ENCODE peak calls at places on chromosomes 13 and 19, in ten cellular contexts. Q, Y, U, V, R, L, A, Z, K and M are unnamed samples. For H3K4me1, the result is how much of the 10 kb centered on the place peaks cover.

GRCh38 chr13:67133476-67133875 is 96.7 kb downstream of the PCDH9 start:
- DNase-seq in Q (no peak), Y (no peak), U (no peak), V (no peak), R (no peak), L (no peak), A (no peak), Z (no peak), K (no peak), M (no peak)

GRCh38 chr19:38470788-38471480 is 37.4 kb downstream of the RYR1 start:
- DNase-seq in Q (no peak), Y (no peak), U (no peak), V (no peak), R (no peak), L (no peak), A (no peak), Z (no peak), K (no peak), M (no peak)

GRCh38 chr13:111322916-111323331 is 2.5 kb downstream of the TEX29 start:
- DNase-seq in Q (peak), Y (no peak), U (no peak), V (no peak), R (no peak), L (no peak), A (no peak), Z (no peak), K (no peak), M (no peak)

GRCh38 chr13:26390203-26390602 is 136.3 kb downstream of the CDK8 start:
- DNase-seq in Q (no peak), Y (no peak), U (no peak), V (no peak), R (no peak), L (no peak), A (no peak), Z (no peak), K (no peak), M (no peak)

GRCh38 chr19:52200044-52200443 is 10.2 kb downstream of the PPP2R1A start:
- DNase-seq in Q (peak), Y (no peak), U (peak), V (no peak), R (no peak), L (no peak), A (peak), Z (no peak), K (peak), M (no peak)

GRCh38 chr19:3080281-3080680 is 13.9 kb upstream of the GNA11 start:
- DNase-seq in Q (peak), Y (no peak), U (no peak), V (no peak), R (no peak), L (no peak), A (no peak), Z (no peak), K (no peak), M (no peak)

GRCh38 chr13:112153364-112153763 is 86.4 kb downstream of the SOX1 start:
- DNase-seq in Q (peak), Y (no peak), U (no peak), V (peak), R (no peak), L (no peak), A (no peak), Z (no peak), K (no peak), M (no peak)

GRCh38 chr13:25980255-25980654 is 71.6 kb downstream of the SHISA2 start:
- DNase-seq in Q (no peak), Y (no peak), U (no peak), V (no peak), R (peak), L (peak), A (no peak), Z (no peak), K (no peak), M (peak)

GRCh38 chr13:24725379-24725778 is 38.6 kb upstream of the RNF17 start:
- DNase-seq in Q (no peak), Y (no peak), U (no peak), V (no peak), R (no peak), L (no peak), A (no peak), Z (no peak), K (no peak), M (no peak)

GRCh38 chr19:56071151-56071550 is 49.9 kb downstream of the ZNF787 start:
- DNase-seq in Q (no peak), Y (no peak), U (no peak), V (no peak), R (no peak), L (no peak), A (no peak), Z (no peak), K (no peak), M (no peak)

GRCh38 chr13:95502216-95502615 is 50.3 kb upstream of the CLDN10 start:
- DNase-seq in Q (no peak), Y (no peak), U (no peak), V (no peak), R (no peak), L (no peak), A (no peak), Z (no peak), K (no peak), M (no peak)

GRCh38 chr13:48636550-48636949 is 17.2 kb upstream of the CYSLTR2 start:
- DNase-seq in Q (no peak), Y (no peak), U (no peak), V (no peak), R (no peak), L (no peak), A (no peak), Z (no peak), K (no peak), M (no peak)

GRCh38 chr19:30402790-30403189 is 30.6 kb downstream of the ZNF536 start:
- DNase-seq in Q (no peak), Y (no peak), U (no peak), V (no peak), R (no peak), L (no peak), A (no peak), Z (no peak), K (no peak), M (no peak)

GRCh38 chr19:40216013-40216776 is 2.0 kb downstream of the TTC9B start:
- DNase-seq in Q (no peak), Y (no peak), U (no peak), V (no peak), R (no peak), L (no peak), A (no peak), Z (no peak), K (no peak), M (no peak)

GRCh38 chr13:35388979-35389378 is 87.5 kb downstream of the MAB21L1 start:
- DNase-seq in Q (no peak), Y (no peak), U (no peak), V (no peak), R (no peak), L (no peak), A (no peak), Z (no peak), K (no peak), M (no peak)

GRCh38 chr13:45242070-45242469 is 41.2 kb upstream of the KCTD4 start:
- DNase-seq in Q (no peak), Y (no peak), U (no peak), V (no peak), R (no peak), L (peak), A (no peak), Z (no peak), K (no peak), M (no peak)

GRCh38 chr13:99312493-99312883 is 5.3 kb upstream of the GPR183 start:
- DNase-seq in Q (peak), Y (no peak), U (peak), V (no peak), R (no peak), L (no peak), A (peak), Z (no peak), K (peak), M (no peak)

GRCh38 chr13:70769771-70770326 is 661.6 kb upstream of the KLHL1 start:
- DNase-seq in Q (no peak), Y (no peak), U (no peak), V (no peak), R (no peak), L (no peak), A (no peak), Z (no peak), K (no peak), M (no peak)

GRCh38 chr19:42196011-42197001 is 21.2 kb downstream of the DEDD2 start:
- DNase-seq in Q (no peak), Y (no peak), U (no peak), V (no peak), R (no peak), L (no peak), A (no peak), Z (no peak), K (no peak), M (no peak)

GRCh38 chr19:40502647-40503046 is 35.8 kb downstream of the SPTBN4 start:
- DNase-seq in Q (no peak), Y (no peak), U (no peak), V (no peak), R (peak), L (no peak), A (no peak), Z (no peak), K (no peak), M (no peak)

GRCh38 chr19:2300533-2300932 is 7.4 kb downstream of the LINGO3 start:
- DNase-seq in Q (no peak), Y (no peak), U (no peak), V (no peak), R (no peak), L (no peak), A (no peak), Z (no peak), K (no peak), M (no peak)

GRCh38 chr13:113502686-113503085 is 12.2 kb upstream of the DCUN1D2 start:
- DNase-seq in Q (no peak), Y (no peak), U (no peak), V (no peak), R (no peak), L (no peak), A (no peak), Z (no peak), K (no peak), M (no peak)

GRCh38 chr13:54742984-54743383 is 1714.4 kb downstream of the OLFM4 start:
- DNase-seq in Q (no peak), Y (no peak), U (no peak), V (no peak), R (no peak), L (no peak), A (no peak), Z (no peak), K (no peak), M (no peak)

GRCh38 chr19:44512326-44513298 is 12.3 kb upstream of the ZNF180 start:
- DNase-seq in Q (no peak), Y (no peak), U (no peak), V (no peak), R (peak), L (peak), A (no peak), Z (no peak), K (no peak), M (no peak)

GRCh38 chr13:69857188-69857821 is 250.3 kb upstream of the ATXN8OS start:
- DNase-seq in Q (no peak), Y (no peak), U (no peak), V (no peak), R (no peak), L (peak), A (no peak), Z (no peak), K (no peak), M (peak)

GRCh38 chr13:77859450-77859849 is 59.2 kb downstream of the EDNRB start:
- DNase-seq in Q (no peak), Y (no peak), U (peak), V (no peak), R (no peak), L (no peak), A (no peak), Z (no peak), K (peak), M (no peak)

GRCh38 chr13:59452189-59452588 is 711.5 kb downstream of the DIAPH3 start:
- DNase-seq in Q (no peak), Y (no peak), U (no peak), V (no peak), R (no peak), L (no peak), A (no peak), Z (no peak), K (no peak), M (no peak)

GRCh38 chr13:105333416-105333815 is 1202.0 kb downstream of the EFNB2 start:
- DNase-seq in Q (no peak), Y (no peak), U (no peak), V (no peak), R (no peak), L (no peak), A (no peak), Z (no peak), K (no peak), M (no peak)

GRCh38 chr19:45130888-45131615 is 29.7 kb downstream of the NKPD1 start:
- DNase-seq in Q (no peak), Y (no peak), U (no peak), V (no peak), R (no peak), L (no peak), A (no peak), Z (no peak), K (no peak), M (no peak)

GRCh38 chr19:55479045-55479444 is 2.6 kb downstream of the ZNF628 start:
- DNase-seq in Q (no peak), Y (no peak), U (no peak), V (no peak), R (no peak), L (no peak), A (no peak), Z (no peak), K (no peak), M (no peak)

GRCh38 chr13:51726446-51727185 is 77.3 kb downstream of the DHRS12 start:
- DNase-seq in Q (no peak), Y (no peak), U (no peak), V (no peak), R (no peak), L (no peak), A (no peak), Z (no peak), K (no peak), M (no peak)

DNA sequence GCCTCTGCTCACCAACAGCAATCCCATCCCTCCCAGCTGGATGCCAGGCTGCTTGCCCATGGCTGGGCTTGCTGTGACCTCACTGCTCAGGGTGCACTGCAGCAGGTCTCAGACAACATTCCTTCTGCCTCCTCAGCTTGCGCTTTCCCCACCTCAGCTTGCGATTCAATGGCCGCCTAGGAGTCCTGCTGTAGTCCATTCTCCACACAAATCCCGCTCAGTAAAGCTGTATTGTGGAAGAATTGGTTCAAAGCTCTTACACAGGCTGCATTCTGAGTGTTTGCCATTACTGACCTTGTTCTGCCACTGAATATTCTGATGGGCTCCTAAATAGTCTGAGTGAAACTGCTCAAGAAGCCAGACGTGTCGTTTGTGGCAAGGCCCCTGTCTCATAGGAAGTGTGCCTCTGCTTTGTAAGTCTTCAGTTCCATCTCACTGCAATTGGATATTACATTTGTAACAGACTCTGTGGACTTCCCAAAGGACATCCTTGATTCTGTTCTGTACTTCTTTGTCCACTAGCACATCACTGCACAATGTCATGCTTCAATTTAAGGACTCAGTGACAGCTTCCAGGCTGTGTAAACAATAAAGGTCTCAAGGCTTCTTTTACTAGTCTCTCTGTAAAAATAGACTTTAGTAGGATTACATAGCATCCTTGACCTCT is 49.8 kb downstream of the KATNAL1 start:
- DNase-seq in Q (no peak), Y (no peak), U (peak), V (no peak), R (no peak), L (peak), A (no peak), Z (no peak), K (no peak), M (no peak)
- H3K4me1 ChIP-seq in Q (under half), Y (under half), U (under half), V (under half), R (under half), L (under half), A (under half), Z (under half), K (under half), M (under half)

GRCh38 chr19:58555920-58556632 is 1.2 kb upstream of the CHMP2A start:
- DNase-seq in Q (peak), Y (no peak), U (no peak), V (no peak), R (no peak), L (no peak), A (no peak), Z (no peak), K (no peak), M (no peak)

GRCh38 chr19:58558066-58558622 is at the start of gene UBE2M:
- DNase-seq in Q (peak), Y (peak), U (peak), V (no peak), R (no peak), L (peak), A (no peak), Z (no peak), K (peak), M (no peak)

GRCh38 chr19:58556633-58557252 is 1.7 kb downstream of the UBE2M start:
- DNase-seq in Q (peak), Y (no peak), U (no peak), V (no peak), R (no peak), L (no peak), A (no peak), Z (no peak), K (no peak), M (no peak)

GRCh38 chr19:58558623-58559274 is 338 bp upstream of the UBE2M start:
- DNase-seq in Q (peak), Y (peak), U (peak), V (peak), R (peak), L (peak), A (peak), Z (peak), K (peak), M (peak)

DNA sequence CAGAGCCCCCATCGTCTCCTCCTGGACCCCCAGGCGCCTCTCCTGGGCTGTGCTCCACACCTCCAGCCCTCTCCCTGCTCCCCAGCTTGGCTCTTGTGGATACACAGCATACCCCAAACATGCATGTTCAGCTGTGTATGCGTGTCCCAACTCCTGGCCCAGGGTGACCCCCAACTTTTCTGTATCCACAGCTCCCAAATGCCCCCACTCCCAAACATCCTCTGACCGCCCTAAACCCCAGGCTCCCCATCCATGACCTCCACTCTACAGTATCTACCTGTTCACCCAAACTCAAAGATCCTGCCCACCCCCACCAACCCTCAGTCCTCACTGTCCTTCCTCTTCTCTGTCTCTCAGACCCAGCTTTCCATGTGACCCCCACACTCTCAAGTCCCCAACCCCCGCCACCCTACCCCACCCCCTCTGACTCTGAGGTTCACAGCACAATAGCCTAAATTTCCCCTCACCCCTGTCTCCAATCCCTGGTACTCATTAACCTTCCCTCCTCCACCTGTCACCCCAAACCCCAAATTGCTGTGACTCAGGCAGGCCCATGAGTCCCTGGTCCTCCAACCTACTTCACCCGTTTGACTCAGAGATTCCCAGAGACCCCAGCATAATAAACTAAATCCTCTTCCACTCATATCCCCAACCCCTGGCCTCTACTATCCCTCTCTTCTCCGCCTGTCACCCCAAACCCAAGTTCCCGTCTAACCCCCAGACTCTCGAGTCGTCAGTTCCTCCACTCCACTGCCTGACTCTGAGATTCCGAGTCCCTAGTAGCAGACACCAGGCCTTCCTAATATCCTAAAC is 952 bp downstream of the UBE2M start:
- DNase-seq in Q (peak), Y (no peak), U (no peak), V (no peak), R (no peak), L (no peak), A (no peak), Z (no peak), K (no peak), M (no peak)
- H3K4me3 ChIP-seq in Q (peak), Y (peak), U (peak), V (peak), R (peak), L (peak), A (peak), Z (peak), K (peak), M (peak)

GRCh38 chr19:17240855-17241399 is 4.8 kb downstream of the NR2F6 start:
- DNase-seq in Q (no peak), Y (no peak), U (no peak), V (no peak), R (no peak), L (no peak), A (no peak), Z (no peak), K (no peak), M (no peak)
- H3K27ac ChIP-seq in Q (peak), Y (no peak), U (no peak), V (peak), R (no peak), L (no peak), A (peak), Z (peak), K (peak), M (no peak)

DNA sequence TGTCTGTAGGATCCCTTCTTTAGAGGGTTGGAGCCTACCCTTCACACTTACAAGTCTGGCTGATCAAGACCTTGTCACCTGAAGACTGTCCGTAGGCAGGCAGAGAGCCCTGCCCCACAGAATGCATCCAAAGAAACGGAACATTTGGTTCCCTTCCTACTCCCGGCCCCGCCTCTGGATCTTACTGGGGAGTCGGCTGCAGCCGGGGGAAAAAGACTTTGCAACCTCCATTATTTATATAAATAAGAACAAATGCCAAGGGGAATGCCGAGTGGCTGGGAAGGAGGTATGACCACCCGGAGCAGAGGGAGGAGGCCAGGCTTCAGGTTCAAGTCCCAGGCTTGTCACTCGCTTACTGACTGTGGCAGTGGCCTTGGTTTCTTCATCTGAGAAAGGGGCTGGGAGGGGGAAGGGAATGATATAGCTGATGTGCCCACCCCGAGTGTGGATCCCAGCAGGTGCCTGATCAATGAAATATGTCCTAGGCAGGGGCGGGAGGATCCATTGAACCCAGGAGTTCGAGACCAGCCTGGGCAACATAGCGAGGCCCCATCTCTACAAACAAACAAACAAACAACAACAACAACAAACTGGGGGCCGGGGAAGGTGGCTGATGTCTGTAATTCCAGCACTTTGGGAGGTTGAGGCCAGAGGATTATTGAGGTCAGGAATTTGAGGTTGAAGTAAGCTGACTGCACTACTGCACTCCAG is 48.7 kb downstream of the RFX2 start:
- DNase-seq in Q (peak), Y (no peak), U (no peak), V (peak), R (no peak), L (no peak), A (no peak), Z (no peak), K (peak), M (no peak)
- H3K4me1 ChIP-seq in Q (under half), Y (under half), U (half or more), V (under half), R (under half), L (under half), A (half or more), Z (half or more), K (under half), M (under half)

GRCh38 chr13:36818483-36819063 is 449 bp upstream of the RFXAP start:
- DNase-seq in Q (no peak), Y (no peak), U (no peak), V (no peak), R (no peak), L (no peak), A (no peak), Z (no peak), K (no peak), M (no peak)

GRCh38 chr13:36819811-36820140 is 754 bp downstream of the RFXAP start:
- DNase-seq in Q (no peak), Y (peak), U (peak), V (no peak), R (no peak), L (peak), A (no peak), Z (no peak), K (no peak), M (no peak)

GRCh38 chr13:36820222-36820621 is 1.2 kb downstream of the RFXAP start:
- DNase-seq in Q (no peak), Y (no peak), U (no peak), V (no peak), R (no peak), L (no peak), A (no peak), Z (no peak), K (no peak), M (no peak)

GRCh38 chr13:36819064-36819810 is at the start of gene RFXAP:
- DNase-seq in Q (peak), Y (peak), U (peak), V (peak), R (peak), L (peak), A (peak), Z (peak), K (peak), M (peak)

GRCh38 chr13:36817996-36818395 is 1.0 kb upstream of the RFXAP start:
- DNase-seq in Q (no peak), Y (no peak), U (no peak), V (no peak), R (no peak), L (no peak), A (no peak), Z (no peak), K (no peak), M (no peak)
- H3K4me3 ChIP-seq in Q (peak), Y (peak), U (peak), V (no peak), R (no peak), L (no peak), A (no peak), Z (peak), K (no peak), M (no peak)